ENCODE peak calls at places on chromosomes 2 and 18, in four cellular contexts. C is left cardiac atrium; Y is fibroblast of the aortic adventitia; V is activated CD4-positive, alpha-beta T cell treated with anti-CD3 and anti-CD28 coated beads, Interleukin-2, amount 10 ng/mL, durations not matched to agents 7 days and 5 days. X is an unnamed sample.

GRCh38 chr2:222656544-222657446 is 903 bp upstream of the FARSB start:
- DNase-seq in C (no peak), Y (no peak), V (no peak), X (peak)

GRCh38 chr2:147222506-147222905 is 622.3 kb upstream of the ACVR2A start:
- DNase-seq in C (no peak), Y (no peak), V (no peak), X (no peak)

GRCh38 chr2:170502400-170503135 is 212.6 kb upstream of the SP5 start:
- DNase-seq in C (no peak), Y (no peak), V (no peak), X (no peak)

GRCh38 chr2:241356871-241357260 is 781 bp downstream of the FARP2 start:
- DNase-seq in C (no peak), Y (no peak), V (no peak), X (peak)

GRCh38 chr2:71003396-71003795 is 8.7 kb upstream of the TEX261 start:
- DNase-seq in C (no peak), Y (no peak), V (no peak), X (no peak)

GRCh38 chr18:51653507-51654213 is 456.2 kb upstream of the MEX3C start:
- DNase-seq in C (no peak), Y (no peak), V (no peak), X (no peak)

GRCh38 chr2:201218780-201219179 is 35.8 kb downstream of the CASP10 start:
- DNase-seq in C (no peak), Y (no peak), V (no peak), X (no peak)

GRCh38 chr2:56185101-56185581 is 1.4 kb downstream of the CCDC85A start:
- DNase-seq in C (peak), Y (peak), V (no peak), X (peak)

GRCh38 chr2:161237397-161238263 is 70.6 kb upstream of the PSMD14 start:
- DNase-seq in C (peak), Y (peak), V (peak), X (peak)

GRCh38 chr18:35282353-35282752 is 7.7 kb downstream of the ZSCAN30 start:
- DNase-seq in C (no peak), Y (peak), V (no peak), X (peak)

GRCh38 chr18:76771132-76771824 is 51.1 kb upstream of the ZNF236 start:
- DNase-seq in C (no peak), Y (no peak), V (no peak), X (no peak)

GRCh38 chr2:28956415-28956826 is 24.7 kb upstream of the TOGARAM2 start:
- DNase-seq in C (no peak), Y (peak), V (no peak), X (peak)

X was measured in adipocyte.